ENCODE peak calls at places on chromosomes 3 and 15, in nine cellular contexts. One of them, this sample, is unnamed.

GRCh38 chr3:35709691-35710090 is 70.4 kb downstream of the ARPP21 start:
- DNase-seq in A549: no peak
- DNase-seq in ovary: no peak
- DNase-seq in kidney: no peak
- DNase-seq in cardiac muscle cell: no peak
- DNase-seq in CD8-positive, alpha-beta memory T cell: no peak
- DNase-seq in body of pancreas: no peak
- DNase-seq in adipocyte: no peak
- DNase-seq in uterus: no peak
- DNase-seq in this sample: no peak

GRCh38 chr3:15519096-15519495 is 2.4 kb downstream of the COLQ start:
- DNase-seq in A549: no peak
- DNase-seq in ovary: no peak
- DNase-seq in kidney: no peak
- DNase-seq in cardiac muscle cell: no peak
- DNase-seq in CD8-positive, alpha-beta memory T cell: no peak
- DNase-seq in body of pancreas: no peak
- DNase-seq in adipocyte: no peak
- DNase-seq in uterus: no peak
- DNase-seq in this sample: peak; percentile 66

GRCh38 chr15:56124391-56124790 is 119.3 kb downstream of the RFX7 start:
- DNase-seq in A549: no peak
- DNase-seq in ovary: no peak
- DNase-seq in kidney: no peak
- DNase-seq in cardiac muscle cell: no peak
- DNase-seq in CD8-positive, alpha-beta memory T cell: no peak
- DNase-seq in body of pancreas: no peak
- DNase-seq in adipocyte: no peak
- DNase-seq in uterus: no peak
- DNase-seq in this sample: no peak

GRCh38 chr3:179734497-179735281 is 81.8 kb downstream of the USP13 start:
- DNase-seq in A549: no peak
- DNase-seq in ovary: no peak
- DNase-seq in kidney: no peak
- DNase-seq in cardiac muscle cell: no peak
- DNase-seq in CD8-positive, alpha-beta memory T cell: no peak
- DNase-seq in body of pancreas: no peak
- DNase-seq in adipocyte: no peak
- DNase-seq in uterus: no peak
- DNase-seq in this sample: no peak

GRCh38 chr3:116569611-116570010 is 124.3 kb upstream of the LSAMP start:
- DNase-seq in A549: no peak
- DNase-seq in ovary: no peak
- DNase-seq in kidney: no peak
- DNase-seq in cardiac muscle cell: no peak
- DNase-seq in CD8-positive, alpha-beta memory T cell: no peak
- DNase-seq in body of pancreas: no peak
- DNase-seq in adipocyte: no peak
- DNase-seq in uterus: no peak
- DNase-seq in this sample: no peak

GRCh38 chr3:144687862-144688261 is 716.2 kb downstream of the DIPK2A start:
- DNase-seq in A549: no peak
- DNase-seq in ovary: no peak
- DNase-seq in kidney: no peak
- DNase-seq in cardiac muscle cell: no peak
- DNase-seq in CD8-positive, alpha-beta memory T cell: no peak
- DNase-seq in body of pancreas: no peak
- DNase-seq in adipocyte: no peak
- DNase-seq in uterus: no peak
- DNase-seq in this sample: peak; percentile 16

GRCh38 chr3:14142567-14143270 is 17.9 kb downstream of the TMEM43 start:
- DNase-seq in A549: no peak
- DNase-seq in ovary: no peak
- DNase-seq in kidney: peak; percentile 35
- DNase-seq in cardiac muscle cell: no peak
- DNase-seq in CD8-positive, alpha-beta memory T cell: peak; percentile 76
- DNase-seq in body of pancreas: no peak
- DNase-seq in adipocyte: peak; percentile 15
- DNase-seq in uterus: no peak
- DNase-seq in this sample: no peak

GRCh38 chr3:106628407-106628806 is 748.8 kb upstream of the CCDC54 start:
- DNase-seq in A549: no peak
- DNase-seq in ovary: no peak
- DNase-seq in kidney: no peak
- DNase-seq in cardiac muscle cell: no peak
- DNase-seq in CD8-positive, alpha-beta memory T cell: no peak
- DNase-seq in body of pancreas: no peak
- DNase-seq in adipocyte: peak; percentile 41
- DNase-seq in uterus: no peak
- DNase-seq in this sample: no peak

GRCh38 chr3:11661827-11662226 is 18.1 kb upstream of the VGLL4 start:
- DNase-seq in A549: no peak
- DNase-seq in ovary: no peak
- DNase-seq in kidney: no peak
- DNase-seq in cardiac muscle cell: no peak
- DNase-seq in CD8-positive, alpha-beta memory T cell: no peak
- DNase-seq in body of pancreas: peak; percentile 60
- DNase-seq in adipocyte: peak; percentile 26
- DNase-seq in uterus: no peak
- DNase-seq in this sample: no peak

GRCh38 chr15:95557226-95558046 is 773.1 kb upstream of the NR2F2 start:
- DNase-seq in A549: peak; percentile 55
- DNase-seq in ovary: peak; percentile 49
- DNase-seq in kidney: peak; percentile 61
- DNase-seq in cardiac muscle cell: no peak
- DNase-seq in CD8-positive, alpha-beta memory T cell: no peak
- DNase-seq in body of pancreas: no peak
- DNase-seq in adipocyte: peak; percentile 84
- DNase-seq in uterus: peak; percentile 22
- DNase-seq in this sample: no peak

GRCh38 chr15:100712226-100712625 is 109.8 kb downstream of the ASB7 start:
- DNase-seq in A549: no peak
- DNase-seq in ovary: peak; percentile 72
- DNase-seq in kidney: no peak
- DNase-seq in cardiac muscle cell: no peak
- DNase-seq in CD8-positive, alpha-beta memory T cell: no peak
- DNase-seq in body of pancreas: peak; percentile 22
- DNase-seq in adipocyte: peak; percentile 43
- DNase-seq in uterus: peak; percentile 75
- DNase-seq in this sample: peak; percentile 73

GRCh38 chr3:47057212-47057671 is 77.8 kb downstream of the NBEAL2 start:
- DNase-seq in A549: no peak
- DNase-seq in ovary: no peak
- DNase-seq in kidney: no peak
- DNase-seq in cardiac muscle cell: no peak
- DNase-seq in CD8-positive, alpha-beta memory T cell: peak; percentile 67
- DNase-seq in body of pancreas: no peak
- DNase-seq in adipocyte: no peak
- DNase-seq in uterus: no peak
- DNase-seq in this sample: no peak

GRCh38 chr3:47056705-47057104 is 77.2 kb downstream of the NBEAL2 start:
- DNase-seq in A549: no peak
- DNase-seq in ovary: no peak
- DNase-seq in kidney: no peak
- DNase-seq in cardiac muscle cell: no peak
- DNase-seq in CD8-positive, alpha-beta memory T cell: no peak
- DNase-seq in body of pancreas: no peak
- DNase-seq in adipocyte: no peak
- DNase-seq in uterus: no peak
- DNase-seq in this sample: no peak

DNA sequence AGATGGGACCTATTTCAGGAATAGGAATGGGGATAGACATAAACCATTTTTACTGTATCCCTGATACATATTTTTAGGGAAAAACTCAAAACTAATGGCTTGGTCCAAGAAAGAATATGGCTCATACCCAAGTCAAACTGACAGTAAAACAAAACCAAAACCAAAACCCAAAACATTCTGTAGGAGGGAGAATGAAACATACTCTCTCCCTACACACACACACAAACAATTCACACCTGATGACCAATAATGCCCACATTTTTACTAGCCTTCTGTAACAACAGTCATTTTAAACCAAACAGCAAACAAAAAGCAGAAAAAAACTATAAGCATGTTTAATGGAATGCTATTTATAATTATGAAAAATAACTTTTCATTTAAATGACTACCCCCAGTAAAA is 74.9 kb downstream of the NBEAL2 start:
- DNase-seq in A549: no peak
- DNase-seq in ovary: no peak
- DNase-seq in kidney: no peak
- DNase-seq in cardiac muscle cell: no peak
- DNase-seq in CD8-positive, alpha-beta memory T cell: no peak
- DNase-seq in body of pancreas: no peak
- DNase-seq in adipocyte: no peak
- DNase-seq in uterus: no peak
- DNase-seq in this sample: no peak
- H3K4me1 ChIP-seq in A549: no peaks in the 10 kb centered on the region
- H3K4me1 ChIP-seq in ovary: no peaks in the 10 kb centered on the region
- H3K4me1 ChIP-seq in kidney: no peaks in the 10 kb centered on the region
- H3K4me1 ChIP-seq in cardiac muscle cell: no peaks in the 10 kb centered on the region
- H3K4me1 ChIP-seq in CD8-positive, alpha-beta memory T cell: peaks cover 22% of the 10 kb centered on the region
- H3K4me1 ChIP-seq in body of pancreas: peaks cover 7% of the 10 kb centered on the region
- H3K4me1 ChIP-seq in adipocyte: peaks cover 5% of the 10 kb centered on the region
- H3K4me1 ChIP-seq in uterus: no peaks in the 10 kb centered on the region
- H3K4me1 ChIP-seq in this sample: no peaks in the 10 kb centered on the region

DNA sequence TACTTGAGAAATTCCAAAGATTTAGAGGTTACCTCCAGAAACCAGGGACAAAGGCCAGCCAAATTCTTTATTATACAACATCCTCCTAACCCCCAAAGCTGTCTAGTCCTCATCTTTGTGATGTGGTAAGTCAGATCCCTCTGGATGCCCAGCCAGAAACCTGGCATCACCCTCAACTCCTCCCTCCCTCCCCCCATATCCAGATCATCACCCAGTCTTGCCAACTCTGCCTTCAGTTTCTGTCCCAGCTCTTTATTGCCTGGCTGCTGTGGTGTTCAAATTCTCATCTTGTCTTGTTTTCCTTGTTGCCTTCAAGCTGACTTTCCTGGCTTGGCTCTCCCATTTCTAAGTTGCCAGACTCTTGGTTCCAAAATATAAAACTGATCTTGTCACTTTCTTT is 28.6 kb downstream of the MAP2K1 start:
- DNase-seq in A549: no peak
- DNase-seq in ovary: no peak
- DNase-seq in kidney: no peak
- DNase-seq in cardiac muscle cell: no peak
- DNase-seq in CD8-positive, alpha-beta memory T cell: no peak
- DNase-seq in body of pancreas: no peak
- DNase-seq in adipocyte: no peak
- DNase-seq in uterus: no peak
- DNase-seq in this sample: no peak
- H3K4me1 ChIP-seq in A549: no peaks in the 10 kb centered on the region
- H3K4me1 ChIP-seq in ovary: peaks cover 5% of the 10 kb centered on the region
- H3K4me1 ChIP-seq in kidney: no peaks in the 10 kb centered on the region
- H3K4me1 ChIP-seq in cardiac muscle cell: peaks cover 18% of the 10 kb centered on the region
- H3K4me1 ChIP-seq in CD8-positive, alpha-beta memory T cell: peaks cover 33% of the 10 kb centered on the region
- H3K4me1 ChIP-seq in body of pancreas: no peaks in the 10 kb centered on the region
- H3K4me1 ChIP-seq in adipocyte: peaks cover 22% of the 10 kb centered on the region
- H3K4me1 ChIP-seq in uterus: no peaks in the 10 kb centered on the region
- H3K4me1 ChIP-seq in this sample: peaks cover 1% of the 10 kb centered on the region

GRCh38 chr15:90402806-90403205 is 14.8 kb downstream of the IQGAP1 start:
- DNase-seq in A549: no peak
- DNase-seq in ovary: no peak
- DNase-seq in kidney: no peak
- DNase-seq in cardiac muscle cell: no peak
- DNase-seq in CD8-positive, alpha-beta memory T cell: no peak
- DNase-seq in body of pancreas: no peak
- DNase-seq in adipocyte: no peak
- DNase-seq in uterus: no peak
- DNase-seq in this sample: no peak

GRCh38 chr15:90401499-90401898 is 13.5 kb downstream of the IQGAP1 start:
- DNase-seq in A549: no peak
- DNase-seq in ovary: no peak
- DNase-seq in kidney: no peak
- DNase-seq in cardiac muscle cell: no peak
- DNase-seq in CD8-positive, alpha-beta memory T cell: no peak
- DNase-seq in body of pancreas: no peak
- DNase-seq in adipocyte: no peak
- DNase-seq in uterus: no peak
- DNase-seq in this sample: no peak

GRCh38 chr15:90400005-90400758 is 12.1 kb downstream of the IQGAP1 start:
- DNase-seq in A549: no peak
- DNase-seq in ovary: no peak
- DNase-seq in kidney: no peak
- DNase-seq in cardiac muscle cell: no peak
- DNase-seq in CD8-positive, alpha-beta memory T cell: no peak
- DNase-seq in body of pancreas: no peak
- DNase-seq in adipocyte: no peak
- DNase-seq in uterus: no peak
- DNase-seq in this sample: no peak

GRCh38 chr15:90400759-90401314 is 12.8 kb downstream of the IQGAP1 start:
- DNase-seq in A549: peak; percentile 94
- DNase-seq in ovary: peak; percentile 78
- DNase-seq in kidney: no peak
- DNase-seq in cardiac muscle cell: peak; percentile 90
- DNase-seq in CD8-positive, alpha-beta memory T cell: peak; percentile 84
- DNase-seq in body of pancreas: peak; percentile 85
- DNase-seq in adipocyte: peak; percentile 96
- DNase-seq in uterus: peak; percentile 69
- DNase-seq in this sample: peak; percentile 58

DNA sequence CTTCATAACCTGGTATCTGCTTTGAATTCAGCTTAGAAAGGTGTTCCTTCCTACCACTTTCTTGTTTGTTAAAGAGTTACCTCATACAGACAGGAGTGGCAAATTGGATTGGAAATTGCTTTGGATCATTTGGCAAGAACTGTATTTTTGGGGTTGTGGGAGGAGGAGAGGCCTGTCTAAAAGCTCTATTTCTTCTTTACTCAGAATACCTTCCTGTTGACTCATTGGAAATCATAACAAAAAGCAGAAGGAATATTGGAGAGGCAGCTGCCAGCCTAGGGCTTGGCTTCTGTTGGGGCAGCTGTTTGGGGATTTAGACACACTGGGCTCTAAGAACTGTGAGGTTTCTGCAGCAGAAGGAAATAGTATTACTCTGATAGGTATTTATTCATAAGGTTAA is 14.2 kb downstream of the IQGAP1 start:
- DNase-seq in A549: no peak
- DNase-seq in ovary: peak; percentile 44
- DNase-seq in kidney: no peak
- DNase-seq in cardiac muscle cell: no peak
- DNase-seq in CD8-positive, alpha-beta memory T cell: no peak
- DNase-seq in body of pancreas: peak; percentile 35
- DNase-seq in adipocyte: peak; percentile 92
- DNase-seq in uterus: peak; percentile 47
- DNase-seq in this sample: no peak
- H3K4me1 ChIP-seq in A549: peaks cover 70% of the 10 kb centered on the region
- H3K4me1 ChIP-seq in ovary: peaks cover 22% of the 10 kb centered on the region
- H3K4me1 ChIP-seq in kidney: peaks cover 23% of the 10 kb centered on the region
- H3K4me1 ChIP-seq in cardiac muscle cell: peaks cover 30% of the 10 kb centered on the region
- H3K4me1 ChIP-seq in CD8-positive, alpha-beta memory T cell: peaks cover 54% of the 10 kb centered on the region
- H3K4me1 ChIP-seq in body of pancreas: peaks cover 45% of the 10 kb centered on the region
- H3K4me1 ChIP-seq in adipocyte: peaks cover 68% of the 10 kb centered on the region
- H3K4me1 ChIP-seq in uterus: peaks cover 39% of the 10 kb centered on the region
- H3K4me1 ChIP-seq in this sample: peaks cover 24% of the 10 kb centered on the region

DNA sequence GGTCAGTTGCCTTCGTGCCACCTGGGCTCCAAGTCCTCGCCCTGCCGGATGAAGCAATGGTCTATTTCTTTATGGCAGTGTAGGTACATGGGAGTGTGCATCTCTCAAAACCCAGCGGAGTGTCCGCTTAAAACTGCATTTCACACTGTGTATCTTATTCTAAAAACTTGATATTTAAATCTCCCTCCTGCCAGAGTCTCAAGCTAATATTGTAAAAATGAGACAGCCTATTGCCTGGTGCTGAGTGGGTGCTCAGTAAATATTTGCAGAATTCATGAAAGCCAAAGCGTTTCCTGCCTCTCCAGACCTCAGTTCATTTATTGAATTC is 313 bp upstream of the TBC1D2B start:
- DNase-seq in A549: no peak
- DNase-seq in ovary: no peak
- DNase-seq in kidney: no peak
- DNase-seq in cardiac muscle cell: no peak
- DNase-seq in CD8-positive, alpha-beta memory T cell: no peak
- DNase-seq in body of pancreas: no peak
- DNase-seq in adipocyte: no peak
- DNase-seq in uterus: no peak
- DNase-seq in this sample: no peak
- H3K4me1 ChIP-seq in A549: peaks cover 20% of the 10 kb centered on the region
- H3K4me1 ChIP-seq in ovary: peaks cover 4% of the 10 kb centered on the region
- H3K4me1 ChIP-seq in kidney: peaks cover 6% of the 10 kb centered on the region
- H3K4me1 ChIP-seq in cardiac muscle cell: peaks cover 6% of the 10 kb centered on the region
- H3K4me1 ChIP-seq in CD8-positive, alpha-beta memory T cell: peaks cover 27% of the 10 kb centered on the region
- H3K4me1 ChIP-seq in body of pancreas: peaks cover 35% of the 10 kb centered on the region
- H3K4me1 ChIP-seq in adipocyte: peaks cover 36% of the 10 kb centered on the region
- H3K4me1 ChIP-seq in uterus: no peaks in the 10 kb centered on the region
- H3K4me1 ChIP-seq in this sample: no peaks in the 10 kb centered on the region